ENCODE peak calls at places on chromosomes 7 and 10, in seven cellular contexts. V is WTC11; X is NCI-H1694; K is natural killer cell treated with Interleukin-12 subunit alpha and Interleukin-12 subunit beta and Interleukin-15 and Interleukin-18, amount 100 ng/mL, for 72 hours; M is sigmoid colon; G is nephron progenitor cell; C is progenitor cell of endocrine pancreas. P is an unnamed sample.

GRCh38 chr7:38953971-38954370 is 23.7 kb upstream of the POU6F2 start:
- DNase-seq in V (no peak), G (no peak), K (no peak), M (no peak), X (no peak), C (no peak), P (no peak)

GRCh38 chr7:139940866-139941265 is 111.8 kb downstream of the TBXAS1 start:
- DNase-seq in K (no peak), C (no peak), G (no peak), M (no peak), V (no peak), X (no peak), P (no peak)

GRCh38 chr7:55438085-55438764 is 73.1 kb downstream of the LANCL2 start:
- DNase-seq in C (no peak), V (no peak), M (no peak), G (no peak), K (no peak), X (no peak), P (peak)

GRCh38 chr7:41696323-41696916 is 6.5 kb downstream of the INHBA start:
- DNase-seq in X (no peak), C (peak), V (peak), K (peak), G (peak), M (peak), P (peak)

GRCh38 chr10:132292972-132293415 is 14.8 kb downstream of the STK32C start:
- DNase-seq in V (no peak), X (no peak), M (peak), K (no peak), G (no peak), C (no peak), P (peak)

GRCh38 chr10:78267598-78267997 is 233.9 kb downstream of the RPS24 start:
- DNase-seq in C (no peak), V (no peak), M (no peak), G (no peak), X (no peak), K (no peak), P (no peak)

GRCh38 chr10:5595591-5596590 is 70.5 kb downstream of the ASB13 start:
- DNase-seq in G (no peak), K (no peak), X (no peak), C (no peak), M (no peak), V (no peak), P (no peak)

GRCh38 chr7:159015081-159015893 is 129.4 kb downstream of the VIPR2 start:
- DNase-seq in M (peak), V (no peak), K (no peak), C (no peak), X (no peak), G (no peak), P (peak)

GRCh38 chr10:131079314-131079713 is 232.2 kb downstream of the TCERG1L start:
- DNase-seq in G (no peak), V (no peak), K (no peak), C (no peak), X (no peak), M (peak), P (no peak)

GRCh38 chr10:102024799-102025198 is 31.2 kb downstream of the ARMH3 start:
- DNase-seq in K (no peak), C (no peak), G (no peak), X (no peak), V (no peak), M (no peak), P (no peak)

GRCh38 chr10:102090772-102091171 is 25.6 kb downstream of the HPS6 start:
- DNase-seq in X (no peak), K (no peak), G (no peak), M (no peak), C (no peak), V (no peak), P (no peak)

GRCh38 chr7:44275829-44276570 is 49.4 kb downstream of the CAMK2B start:
- DNase-seq in M (peak), X (peak), C (peak), V (peak), G (peak), K (peak), P (peak)

GRCh38 chr7:106199813-106200364 is 84.9 kb downstream of the NAMPT start:
- DNase-seq in C (no peak), X (no peak), V (no peak), M (no peak), G (no peak), K (no peak), P (no peak)

GRCh38 chr10:12022580-12023257 is 19.9 kb downstream of the UPF2 start:
- DNase-seq in K (no peak), C (no peak), G (no peak), X (no peak), V (no peak), M (no peak), P (no peak)

GRCh38 chr10:45373003-45373782 is 823 bp upstream of the ALOX5 start:
- DNase-seq in X (peak), K (no peak), V (peak), G (peak), M (no peak), C (peak), P (peak)

GRCh38 chr10:128268015-128268722 is 141.9 kb upstream of the MKI67 start:
- DNase-seq in G (peak), X (peak), V (peak), K (no peak), M (no peak), C (peak), P (no peak)

GRCh38 chr7:153065021-153065420 is 305.5 kb downstream of the ACTR3B start:
- DNase-seq in C (no peak), M (no peak), V (no peak), G (no peak), X (no peak), K (no peak), P (no peak)

GRCh38 chr10:50653142-50653541 is 29.4 kb upstream of the SGMS1 start:
- DNase-seq in M (no peak), K (no peak), X (peak), C (no peak), G (no peak), V (no peak), P (no peak)

GRCh38 chr10:4460267-4460666 is 365.7 kb upstream of the AKR1E2 start:
- DNase-seq in V (no peak), M (no peak), X (no peak), G (no peak), C (no peak), K (no peak), P (no peak)

GRCh38 chr7:41955475-41956243 is 252.8 kb upstream of the INHBA start:
- DNase-seq in X (no peak), V (peak), K (no peak), G (peak), M (peak), C (no peak), P (peak)

GRCh38 chr10:103793920-103794883 is 61.2 kb downstream of the SH3PXD2A start:
- DNase-seq in V (no peak), X (no peak), M (peak), K (no peak), G (no peak), C (peak), P (peak)

GRCh38 chr10:90806677-90807076 is 51.2 kb downstream of the HTR7 start:
- DNase-seq in G (no peak), K (no peak), M (no peak), X (no peak), V (no peak), C (no peak), P (no peak)

GRCh38 chr7:66500087-66500486 is 128.6 kb upstream of the KCTD7 start:
- DNase-seq in K (no peak), M (peak), C (no peak), X (no peak), G (no peak), V (no peak), P (peak)

GRCh38 chr7:94451276-94451675 is 56.6 kb downstream of the COL1A2 start:
- DNase-seq in X (no peak), M (no peak), K (no peak), G (peak), V (no peak), C (no peak), P (no peak)

GRCh38 chr7:31082450-31082849 is 30.3 kb downstream of the ADCYAP1R1 start:
- DNase-seq in M (peak), K (no peak), G (no peak), C (no peak), X (no peak), V (no peak), P (peak)

GRCh38 chr10:32985781-32986350 is 27.8 kb upstream of the ITGB1 start:
- DNase-seq in G (no peak), M (no peak), X (no peak), C (no peak), K (no peak), V (no peak), P (no peak)

GRCh38 chr10:49539320-49539885 is 482 bp upstream of the ERCC6 start:
- DNase-seq in M (peak), G (peak), V (peak), X (peak), K (no peak), C (no peak), P (peak)

GRCh38 chr10:86497621-86498020 is 24.0 kb downstream of the WAPL start:
- DNase-seq in C (no peak), V (no peak), X (no peak), M (no peak), G (no peak), K (no peak), P (no peak)

P was measured in upper lobe of right lung.